ENCODE peak calls at places on chromosomes 2 and 18, in nine cellular contexts. I is breast epithelium, N is A549, V is GM12878, E is uterus, D is right lobe of liver, P is prostate gland, O is adrenal gland, B is endothelial cell of umbilical vein. L is an unnamed sample. For H3K4me1, the result is how much of the 10 kb centered on the place peaks cover.

GRCh38 chr2:88190808-88191721 is 20.9 kb downstream of the THNSL2 start:
- DNase-seq in B (peak), I (no peak), N (peak), D (no peak), V (no peak), O (peak), P (no peak), E (no peak), L (no peak)

GRCh38 chr2:120707816-120708215 is 27.9 kb upstream of the GLI2 start:
- DNase-seq in D (no peak), I (no peak), P (no peak), V (no peak), B (no peak), O (no peak), E (no peak), N (no peak), L (no peak)

GRCh38 chr18:76489081-76489480 is 6.0 kb downstream of the ZNF516 start:
- DNase-seq in D (no peak), V (no peak), O (no peak), I (no peak), B (no peak), E (no peak), P (no peak), N (no peak), L (no peak)

GRCh38 chr2:174572556-174572955 is 25.0 kb downstream of the WIPF1 start:
- DNase-seq in N (no peak), P (no peak), V (no peak), B (no peak), I (no peak), O (no peak), D (no peak), E (no peak), L (no peak)

GRCh38 chr2:201363857-201364560 is 6.9 kb upstream of the FLACC1 start:
- DNase-seq in O (no peak), D (no peak), B (peak), I (no peak), V (peak), N (peak), P (peak), E (no peak), L (no peak)

GRCh38 chr2:237547841-237548416 is 18.4 kb upstream of the PRLH start:
- DNase-seq in I (no peak), N (no peak), E (no peak), B (no peak), V (no peak), O (no peak), D (peak), P (no peak), L (no peak)

GRCh38 chr2:127498386-127498785 is 27.9 kb downstream of the IWS1 start:
- DNase-seq in B (no peak), O (no peak), E (no peak), D (no peak), N (peak), P (no peak), I (no peak), V (no peak), L (no peak)

GRCh38 chr18:34595673-34596072 is 114.4 kb upstream of the DTNA start:
- DNase-seq in O (peak), E (no peak), I (no peak), N (peak), D (no peak), P (no peak), B (peak), V (no peak), L (no peak)

GRCh38 chr2:238291550-238292281 is 3.3 kb upstream of the PER2 start:
- DNase-seq in O (no peak), P (no peak), I (no peak), V (no peak), N (no peak), D (peak), E (no peak), B (no peak), L (no peak)

GRCh38 chr18:79882522-79883241 is 68.8 kb downstream of the SLC66A2 start:
- DNase-seq in V (no peak), B (no peak), O (peak), N (no peak), D (no peak), E (no peak), I (no peak), P (no peak), L (no peak)

GRCh38 chr18:63365909-63366269 is 1.1 kb downstream of the KDSR start:
- DNase-seq in D (no peak), P (peak), I (no peak), E (no peak), V (no peak), N (no peak), O (peak), B (no peak), L (no peak)

GRCh38 chr2:112018846-112019245 is 36.2 kb upstream of the TMEM87B start:
- DNase-seq in O (no peak), V (no peak), B (no peak), P (no peak), I (no peak), D (no peak), N (no peak), E (no peak), L (no peak)

GRCh38 chr2:173002751-173003541 is 72.7 kb upstream of the MAP3K20 start:
- DNase-seq in D (no peak), N (peak), V (no peak), E (no peak), I (no peak), O (no peak), P (no peak), B (peak), L (no peak)

GRCh38 chr2:117963446-117963845 is 50.4 kb downstream of the CCDC93 start:
- DNase-seq in P (no peak), I (no peak), N (no peak), B (no peak), O (no peak), D (no peak), V (no peak), E (no peak), L (no peak)

GRCh38 chr2:54613361-54613760 is 110.1 kb upstream of the EML6 start:
- DNase-seq in I (no peak), B (peak), O (no peak), N (peak), P (no peak), D (no peak), V (no peak), E (no peak), L (no peak)

GRCh38 chr2:108257757-108258331 is 18.1 kb downstream of the SULT1C3 start:
- DNase-seq in D (no peak), B (no peak), V (no peak), P (no peak), E (no peak), O (no peak), I (no peak), N (no peak), L (no peak)

GRCh38 chr2:218568190-218569037 is at the start of the genes CNOT9 and USP37:
- DNase-seq in V (peak), O (peak), I (peak), D (peak), E (peak), N (peak), P (peak), B (peak), L (peak)

GRCh38 chr2:203070615-203071547 is 56.2 kb downstream of the NBEAL1 start:
- DNase-seq in D (no peak), E (no peak), B (no peak), V (no peak), N (no peak), I (no peak), P (no peak), O (no peak), L (no peak)

GRCh38 chr18:9029131-9029530 is 73.4 kb upstream of the NDUFV2 start:
- DNase-seq in V (no peak), E (no peak), O (no peak), P (no peak), I (no peak), D (no peak), N (no peak), B (no peak), L (no peak)

GRCh38 chr2:62221141-62221540 is 25.2 kb downstream of the B3GNT2 start:
- DNase-seq in N (no peak), V (no peak), O (no peak), E (no peak), P (no peak), I (no peak), B (peak), D (no peak), L (no peak)

GRCh38 chr2:129758461-129759185 is 220.8 kb upstream of the RAB6C start:
- DNase-seq in O (peak), E (no peak), D (peak), B (no peak), P (no peak), I (no peak), V (no peak), N (no peak), L (no peak)

GRCh38 chr2:180145163-180145562 is 138.1 kb upstream of the CWC22 start:
- DNase-seq in D (no peak), N (no peak), V (no peak), O (no peak), B (no peak), I (no peak), E (no peak), P (no peak), L (no peak)

GRCh38 chr2:84924173-84925106 is 19.0 kb downstream of the TMSB10 start:
- DNase-seq in D (no peak), V (peak), E (no peak), O (no peak), B (peak), I (no peak), P (no peak), N (peak), L (no peak)
- H3K4me3 ChIP-seq in D (no peak), V (peak), E (no peak), O (no peak), B (no peak), I (peak), P (no peak), N (peak), L (no peak)

DNA sequence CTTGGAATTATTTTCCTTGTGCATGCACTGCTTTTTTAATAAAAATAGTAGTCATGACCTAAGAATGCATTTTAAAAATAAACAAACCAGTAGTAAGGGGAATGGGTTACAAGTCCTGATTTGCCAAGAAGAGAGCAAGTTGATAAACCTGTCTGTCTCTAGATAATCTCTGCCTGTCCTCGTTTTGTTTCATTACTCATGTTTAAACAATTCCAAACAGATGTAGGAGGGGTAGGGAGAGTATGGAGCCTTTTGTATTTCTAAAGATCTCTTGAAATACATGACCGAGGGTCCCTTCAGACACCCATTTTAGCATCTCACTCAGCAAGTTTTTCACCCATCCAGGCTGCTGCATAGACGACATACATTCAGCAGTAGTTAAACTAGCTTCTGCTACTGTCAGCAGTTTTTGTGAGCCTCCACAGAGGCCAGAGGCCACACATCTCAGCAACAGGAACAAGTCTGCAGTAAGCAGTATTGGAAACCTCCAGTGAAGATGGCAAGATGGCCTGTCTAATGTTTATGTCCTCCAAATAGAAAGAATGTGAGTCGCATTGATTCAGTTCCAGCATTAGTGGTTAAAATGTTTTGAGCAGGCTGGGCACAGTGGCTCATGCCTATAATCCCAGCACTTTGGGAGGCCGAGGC is 2.3 kb upstream of the EXOC6B start:
- DNase-seq in D (no peak), P (no peak), I (no peak), B (peak), O (no peak), E (no peak), V (no peak), N (peak), L (no peak)
- H3K4me1 ChIP-seq in D (under half), P (under half), I (under half), B (under half), O (under half), E (under half), V (under half), N (under half), L (half or more)

DNA sequence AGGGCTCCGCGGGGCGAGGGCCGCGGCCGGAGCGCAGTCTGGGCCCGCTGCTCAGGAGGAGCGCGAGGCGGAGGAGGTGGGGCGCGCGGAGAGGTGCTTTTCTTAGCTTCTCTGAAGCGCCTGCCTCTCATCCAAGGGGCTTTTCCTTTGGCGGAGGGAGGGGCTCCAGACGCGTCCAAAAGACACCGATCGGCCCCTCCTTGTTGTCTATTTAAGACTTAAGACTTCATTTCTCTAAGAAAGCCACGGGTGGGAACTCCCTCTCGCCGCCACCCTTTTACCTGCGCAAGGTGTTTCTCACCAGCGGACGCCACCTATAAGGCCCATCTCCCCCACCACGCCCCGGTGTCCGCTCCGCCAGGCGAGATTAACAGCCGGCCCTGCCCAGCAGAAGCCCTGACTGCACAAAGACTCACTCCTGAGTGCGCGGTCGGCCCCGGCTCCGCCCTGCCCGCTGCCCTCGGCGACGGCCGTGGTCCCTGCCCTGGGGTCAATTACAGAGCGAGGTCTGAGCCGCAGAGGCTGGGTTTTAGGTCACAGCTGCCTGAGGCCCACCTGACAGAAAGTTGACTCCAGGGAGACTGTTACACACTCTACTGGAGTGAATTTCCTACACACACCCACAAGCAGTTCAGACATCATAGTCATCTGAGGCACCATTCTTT is at the start of gene DSC2:
- DNase-seq in O (peak), I (peak), E (no peak), P (peak), D (peak), N (peak), B (no peak), V (no peak), L (no peak)
- TF ChIP-seq POLR2A in O (no peak), I (no peak), E (no peak), P (no peak), D (peak), N (no peak), B (no peak), V (no peak), L (no peak)

DNA sequence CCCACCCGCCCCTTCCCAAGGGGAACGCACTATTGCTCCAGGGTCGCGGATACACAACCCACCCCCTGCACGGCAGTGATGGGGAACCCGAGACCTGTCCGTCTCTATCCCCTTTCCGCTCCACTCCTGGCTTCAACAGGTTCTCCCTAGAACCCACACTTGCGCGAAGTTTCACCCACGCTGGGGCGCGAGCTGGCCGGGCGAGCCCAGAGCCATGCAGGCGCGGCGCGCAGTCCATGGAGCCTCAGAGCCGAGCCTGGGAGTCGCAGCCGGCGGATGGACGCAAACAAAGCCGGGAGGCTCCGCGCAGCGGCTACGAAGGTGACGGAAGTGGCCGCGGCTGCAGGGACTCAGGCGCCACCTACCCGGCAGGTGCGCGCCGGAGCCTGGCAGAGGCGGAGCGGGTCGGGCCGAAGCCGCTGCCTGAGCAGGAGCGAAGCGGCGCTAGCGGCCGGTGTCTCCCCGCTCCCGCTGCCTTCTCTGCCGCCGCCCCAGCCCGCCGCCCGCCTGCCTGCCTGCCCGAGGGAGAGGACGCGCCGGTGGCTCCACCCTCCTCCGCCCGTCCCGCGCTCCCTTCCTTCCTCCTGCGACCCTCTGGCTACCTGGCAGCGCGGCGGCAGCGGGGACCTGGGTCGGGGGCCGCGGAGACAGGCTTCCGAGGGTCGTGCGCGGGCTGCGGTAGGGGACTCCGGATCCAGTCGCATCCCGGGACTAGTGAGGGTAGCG is 14.0 kb downstream of the ALPG start:
- DNase-seq in O (peak), E (no peak), N (peak), V (no peak), D (no peak), P (peak), I (no peak), B (no peak), L (no peak)
- H3K4me3 ChIP-seq in O (no peak), E (no peak), N (peak), V (no peak), D (peak), P (peak), I (peak), B (no peak), L (peak)

GRCh38 chr2:151757861-151758260 is 23.6 kb upstream of the NEB start:
- DNase-seq in E (no peak), N (no peak), O (peak), D (no peak), V (no peak), B (peak), I (no peak), P (peak), L (no peak)
- H3K4me1 ChIP-seq in E (under half), N (under half), O (under half), D (under half), V (under half), B (under half), I (under half), P (under half), L (under half)

GRCh38 chr18:22559414-22560282 is 141.9 kb upstream of the CTAGE1 start:
- DNase-seq in E (peak), P (peak), B (peak), N (peak), I (no peak), D (peak), V (no peak), O (peak), L (no peak)
- TF ChIP-seq POLR2A in E (no peak), P (no peak), B (peak), N (no peak), I (no peak), D (peak), V (no peak), O (no peak), L (no peak)

DNA sequence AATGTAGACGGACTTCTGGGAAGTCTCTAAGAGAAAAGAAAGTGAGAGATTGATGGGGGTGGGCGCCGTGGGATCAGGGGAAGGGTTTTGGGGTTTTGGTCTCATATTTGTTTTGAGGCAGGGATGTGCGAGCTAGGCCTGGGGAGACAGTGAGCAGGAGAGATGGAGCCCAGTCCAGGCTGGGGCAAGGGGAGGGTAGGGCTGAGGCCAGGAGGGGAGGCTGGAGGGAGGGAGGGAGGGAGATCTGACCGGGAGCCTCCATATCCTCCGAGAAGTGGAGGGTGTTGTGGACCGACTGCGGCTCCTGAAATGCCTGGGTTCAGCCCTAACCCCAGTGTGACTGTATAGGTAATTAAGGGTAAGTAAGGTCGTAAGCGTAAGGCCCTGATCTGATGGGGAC is 72.8 kb upstream of the ODC1 start:
- DNase-seq in N (no peak), B (no peak), D (no peak), P (no peak), E (no peak), O (no peak), I (no peak), V (no peak), L (no peak)
- H3K4me3 ChIP-seq in N (no peak), B (no peak), D (no peak), P (no peak), E (no peak), O (no peak), I (no peak), V (no peak), L (no peak)

GRCh38 chr2:215796160-215796559 is 217.2 kb downstream of the MREG start:
- DNase-seq in V (no peak), P (no peak), D (no peak), O (peak), N (no peak), B (peak), I (no peak), E (peak), L (no peak)

GRCh38 chr2:215790548-215791421 is 222.6 kb downstream of the MREG start:
- DNase-seq in D (no peak), I (no peak), O (no peak), V (no peak), N (no peak), P (no peak), B (no peak), E (no peak), L (no peak)

GRCh38 chr2:215791481-215791937 is 221.8 kb downstream of the MREG start:
- DNase-seq in O (no peak), D (no peak), B (no peak), N (no peak), V (no peak), E (no peak), I (no peak), P (no peak), L (no peak)

GRCh38 chr2:215794829-215795546 is 218.4 kb downstream of the MREG start:
- DNase-seq in E (no peak), O (no peak), P (no peak), N (no peak), V (no peak), I (no peak), D (no peak), B (peak), L (no peak)

DNA sequence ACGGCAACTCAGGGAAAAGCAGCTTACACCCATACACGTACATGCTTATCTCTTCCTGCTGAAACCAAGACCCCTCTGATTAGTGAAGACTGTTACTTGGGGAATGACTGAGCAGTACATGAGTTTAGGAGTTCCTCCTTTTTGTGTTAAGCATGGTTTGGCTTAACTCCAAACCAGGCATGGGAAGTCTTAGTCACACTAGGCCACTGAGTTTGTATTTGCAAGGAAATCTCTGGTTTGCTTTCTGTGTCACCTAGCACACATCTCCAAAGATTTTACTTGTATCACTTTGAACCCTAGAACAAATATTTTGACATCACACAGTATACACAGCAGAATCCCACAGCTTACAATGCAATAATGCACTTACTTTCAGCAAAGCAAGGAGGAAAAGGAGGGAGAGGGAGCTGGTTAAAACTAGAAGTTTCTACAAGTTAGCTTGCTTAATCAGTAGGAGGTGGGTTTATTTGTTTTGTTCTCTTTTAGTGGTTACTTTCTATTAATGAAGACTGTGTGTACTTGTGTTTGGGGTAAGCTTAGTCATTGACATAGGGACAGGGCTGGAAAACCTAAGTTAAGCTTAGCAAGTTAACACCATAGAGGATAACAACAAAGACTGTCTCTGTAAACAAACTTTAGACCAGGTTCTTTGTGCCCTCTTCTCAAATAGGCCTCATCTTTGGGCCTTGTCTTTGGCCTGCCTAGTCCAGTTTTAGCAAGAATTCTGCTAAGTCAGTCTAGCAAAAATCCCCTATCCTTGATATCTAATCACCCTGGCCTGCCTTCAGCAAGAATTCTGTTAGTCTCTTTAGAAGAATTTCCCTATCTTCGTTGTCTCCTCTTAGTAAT is 219.4 kb downstream of the MREG start:
- DNase-seq in B (peak), N (peak), P (no peak), E (no peak), O (peak), V (peak), D (no peak), I (no peak), L (no peak)
- H3K4me1 ChIP-seq in B (under half), N (under half), P (under half), E (under half), O (under half), V (under half), D (under half), I (under half), L (under half)

GRCh38 chr2:178478442-178479274 is at the start of gene FKBP7:
- DNase-seq in B (peak), I (peak), O (peak), N (peak), P (peak), D (peak), E (peak), V (peak), L (peak)
- TF ChIP-seq POLR2A in B (peak), I (peak), O (peak), N (peak), P (peak), D (peak), E (peak), V (peak), L (no peak)

L was measured in esophagus squamous epithelium.